ENCODE peak calls at places on chromosome 20, in seven cellular contexts. N is left ventricle myocardium inferior, W is right atrium auricular region, G is osteoblast, V is adrenal gland, L is psoas muscle, U is tibial nerve. A is an unnamed sample.

GRCh38 chr20:17437251-17437650 is 93.9 kb downstream of the BFSP1 start:
- DNase-seq in N (no peak), W (no peak), G (no peak), V (no peak), L (no peak), U (no peak), A (no peak)

GRCh38 chr20:61559706-61560315 is 307.8 kb downstream of the CDH4 start:
- DNase-seq in N (no peak), W (no peak), G (no peak), V (no peak), L (no peak), U (no peak), A (no peak)

GRCh38 chr20:44714701-44715494 is at the start of gene CCN5:
- DNase-seq in N (peak; percentile 92), W (peak; percentile 90), G (peak; percentile 96), V (peak; percentile 92), L (peak; percentile 90), U (peak; percentile 88), A (no peak)

GRCh38 chr20:59082981-59083380 is 40.4 kb upstream of the PRELID3B start:
- DNase-seq in N (no peak), W (no peak), G (peak; percentile 8), V (no peak), L (no peak), U (no peak), A (peak; percentile 37)

GRCh38 chr20:54654460-54654859 is 179.1 kb downstream of the DOK5 start:
- DNase-seq in N (no peak), W (no peak), G (no peak), V (no peak), L (no peak), U (no peak), A (no peak)

GRCh38 chr20:62587757-62588402 is 54.4 kb upstream of the SLCO4A1 start:
- DNase-seq in N (no peak), W (no peak), G (peak; percentile 95), V (peak; percentile 38), L (no peak), U (no peak), A (no peak)

GRCh38 chr20:58216334-58216733 is 12.1 kb downstream of the ANKRD60 start:
- DNase-seq in N (no peak), W (no peak), G (no peak), V (no peak), L (no peak), U (no peak), A (no peak)

GRCh38 chr20:38050691-38051090 is 17.1 kb downstream of the RPRD1B start:
- DNase-seq in N (no peak), W (no peak), G (no peak), V (no peak), L (no peak), U (no peak), A (no peak)

GRCh38 chr20:208937-209566 is 18.0 kb upstream of the DEFB129 start:
- DNase-seq in N (no peak), W (no peak), G (peak; percentile 60), V (no peak), L (no peak), U (no peak), A (peak; percentile 11)

GRCh38 chr20:63775096-63775978 is 35.8 kb downstream of the SLC2A4RG start:
- DNase-seq in N (no peak), W (no peak), G (peak; percentile 97), V (no peak), L (peak; percentile 59), U (no peak), A (no peak)

GRCh38 chr20:32203556-32204484 is 3.7 kb downstream of the PLAGL2 start:
- DNase-seq in N (no peak), W (no peak), G (peak; percentile 43), V (no peak), L (no peak), U (no peak), A (no peak)

GRCh38 chr20:58760881-58761280 is 68.3 kb downstream of the NPEPL1 start:
- DNase-seq in N (no peak), W (no peak), G (no peak), V (no peak), L (no peak), U (no peak), A (no peak)

GRCh38 chr20:24702501-24703283 is 233.3 kb downstream of the SYNDIG1 start:
- DNase-seq in N (no peak), W (peak; percentile 49), G (peak; percentile 48), V (no peak), L (no peak), U (no peak), A (no peak)

DNA sequence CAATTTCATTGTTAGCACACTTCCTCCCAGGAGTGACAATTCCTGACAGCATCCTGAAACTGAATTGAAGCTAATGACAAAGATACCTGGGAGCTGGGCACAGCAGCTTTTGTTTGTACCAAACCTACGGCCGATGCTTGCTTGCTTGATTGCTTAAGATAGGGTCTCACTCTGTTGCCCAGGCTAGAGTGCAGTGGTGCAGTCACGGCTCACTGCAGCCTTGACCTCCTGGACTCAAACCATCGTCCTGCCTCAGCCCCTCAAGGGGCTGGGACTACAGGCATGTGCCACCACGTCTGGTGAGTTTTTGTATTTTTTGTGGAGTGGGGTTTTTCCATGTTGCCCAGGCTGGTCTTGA is 84.7 kb upstream of the SCP2D1 start:
- DNase-seq in N (no peak), W (no peak), G (no peak), V (no peak), L (no peak), U (no peak), A (no peak)
- H3K4me3 ChIP-seq in N (no peak overlapping the region), W (no peak overlapping the region), G (no peak overlapping the region), V (no peak overlapping the region), L (no peak overlapping the region), U (no peak overlapping the region), A (no peak overlapping the region)

GRCh38 chr20:48661575-48662473 is 166.0 kb downstream of the PREX1 start:
- DNase-seq in N (no peak), W (no peak), G (peak; percentile 91), V (no peak), L (no peak), U (no peak), A (no peak)

GRCh38 chr20:48658505-48658904 is 169.3 kb downstream of the PREX1 start:
- DNase-seq in N (no peak), W (no peak), G (peak; percentile 21), V (no peak), L (no peak), U (no peak), A (no peak)

GRCh38 chr20:48658198-48658476 is 169.7 kb downstream of the PREX1 start:
- DNase-seq in N (no peak), W (no peak), G (no peak), V (no peak), L (no peak), U (no peak), A (no peak)

GRCh38 chr20:48660788-48661187 is 167.0 kb downstream of the PREX1 start:
- DNase-seq in N (no peak), W (no peak), G (peak; percentile 1), V (no peak), L (no peak), U (no peak), A (no peak)

DNA sequence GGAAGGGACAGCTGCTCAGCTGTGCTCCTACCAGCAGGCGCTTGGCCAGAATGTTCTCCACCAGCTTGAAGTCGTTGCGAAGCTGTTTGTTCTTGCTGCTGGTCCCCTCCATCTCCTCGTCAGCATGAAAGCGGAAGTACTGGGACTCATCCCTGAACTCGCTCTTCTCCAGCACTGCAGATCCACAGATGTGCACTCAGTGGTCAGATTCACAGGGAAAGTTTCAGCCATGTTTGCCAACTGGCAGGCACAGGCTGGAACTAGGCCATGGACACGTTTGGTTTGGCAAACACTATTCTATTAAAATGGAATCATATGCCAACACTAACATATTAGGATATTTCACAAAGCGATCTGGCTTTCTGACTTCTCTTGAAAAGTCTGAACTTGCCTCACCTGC is 167.9 kb downstream of the PREX1 start:
- DNase-seq in N (no peak), W (no peak), G (peak; percentile 82), V (no peak), L (no peak), U (no peak), A (no peak)
- TF ChIP-seq CTCF in N (no peak), W (no peak), G (no peak), V (no peak), L (no peak), U (no peak), A (no peak)

DNA sequence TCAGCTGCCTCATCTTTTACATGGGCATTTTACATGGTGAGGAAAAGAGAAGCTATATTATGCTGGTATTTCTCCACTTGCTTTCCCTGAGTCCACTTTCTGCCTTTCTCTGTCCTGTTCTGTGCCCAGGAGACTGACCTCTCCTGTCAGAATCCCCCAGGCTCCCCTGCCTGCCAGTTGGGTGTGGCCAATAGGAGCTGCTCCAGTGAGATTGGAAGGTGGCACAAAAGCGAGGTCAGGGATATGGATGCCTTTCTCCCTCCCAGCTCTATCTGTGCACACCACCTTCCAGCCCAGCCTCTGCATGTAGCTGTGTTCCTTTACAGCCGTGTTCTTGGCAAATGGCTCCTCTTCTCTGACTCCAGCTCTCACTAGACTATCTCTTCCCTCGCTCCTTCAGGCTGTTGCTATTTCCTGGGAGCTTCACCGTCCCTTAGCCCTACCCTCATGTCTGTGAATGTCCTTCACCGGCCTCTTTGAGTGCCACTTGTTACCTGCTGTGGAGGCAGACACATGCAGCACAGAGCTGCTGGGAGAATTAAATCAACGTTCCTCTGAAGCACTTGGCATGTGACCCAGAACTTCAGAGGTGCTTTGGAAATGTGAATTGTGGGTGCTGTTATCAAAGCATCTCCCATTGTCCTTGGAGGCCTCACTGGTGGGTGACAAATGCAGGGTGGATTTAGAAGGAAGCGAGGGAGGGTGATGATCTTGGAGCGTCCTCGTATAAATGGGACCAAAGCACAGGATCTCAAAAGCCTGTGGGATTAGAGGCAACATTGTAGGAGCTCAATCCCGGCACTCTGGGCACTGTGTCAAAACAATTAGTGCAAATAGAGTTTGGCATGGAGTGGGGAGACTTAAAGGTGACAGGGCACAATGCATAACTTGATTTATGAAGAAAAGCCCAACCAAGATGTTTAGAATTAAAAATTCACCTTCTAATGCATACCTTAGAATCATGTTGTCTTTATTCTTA is 28.9 kb upstream of the RALGAPA2 start:
- DNase-seq in N (no peak), W (no peak), G (no peak), V (no peak), L (no peak), U (no peak), A (no peak)
- H3K27me3 ChIP-seq in N (no peaks in the 10 kb centered on the region), W (no peaks in the 10 kb centered on the region), G (no peaks in the 10 kb centered on the region), V (no peaks in the 10 kb centered on the region), L (no peaks in the 10 kb centered on the region), U (no peaks in the 10 kb centered on the region), A (no peaks in the 10 kb centered on the region)

GRCh38 chr20:4375881-4376280 is 345.8 kb upstream of the PRND start:
- DNase-seq in N (no peak), W (no peak), G (no peak), V (no peak), L (no peak), U (no peak), A (peak; percentile 0)

GRCh38 chr20:4371623-4372246 is 350.0 kb upstream of the PRND start:
- DNase-seq in N (no peak), W (no peak), G (no peak), V (no peak), L (no peak), U (no peak), A (no peak)

GRCh38 chr20:4370856-4371255 is 350.9 kb upstream of the PRND start:
- DNase-seq in N (no peak), W (no peak), G (no peak), V (no peak), L (no peak), U (no peak), A (no peak)

GRCh38 chr20:4369798-4370124 is 351.9 kb upstream of the PRND start:
- DNase-seq in N (no peak), W (no peak), G (no peak), V (no peak), L (no peak), U (no peak), A (no peak)

GRCh38 chr20:4373454-4373853 is 348.3 kb upstream of the PRND start:
- DNase-seq in N (no peak), W (no peak), G (no peak), V (no peak), L (no peak), U (no peak), A (no peak)
- H3K4me3 ChIP-seq in N (no peak overlapping the region), W (no peak overlapping the region), G (no peak overlapping the region), V (no peak overlapping the region), L (no peak overlapping the region), U (no peak overlapping the region), A (no peak overlapping the region)